ENCODE peak calls at places on chromosomes 7 and 10, in six cellular contexts. One of them, this sample, is unnamed.

GRCh38 chr7:99772565-99772964 is 11.4 kb downstream of the CYP3A4 start:
- DNase-seq in upper lobe of right lung: no peak
- DNase-seq in HL-60: no peak
- DNase-seq in fibroblast of the aortic adventitia: no peak
- DNase-seq in astrocyte of the spinal cord: no peak
- DNase-seq in MM.1S: no peak
- DNase-seq in this sample: no peak

GRCh38 chr7:153657182-153657800 is 394.9 kb upstream of the DPP6 start:
- DNase-seq in HL-60: no peak
- DNase-seq in fibroblast of the aortic adventitia: no peak
- DNase-seq in MM.1S: no peak
- DNase-seq in upper lobe of right lung: no peak
- DNase-seq in astrocyte of the spinal cord: no peak
- DNase-seq in this sample: no peak

GRCh38 chr7:25028370-25028971 is 48.5 kb upstream of the OSBPL3 start:
- DNase-seq in astrocyte of the spinal cord: peak; percentile 86
- DNase-seq in fibroblast of the aortic adventitia: peak; percentile 92
- DNase-seq in HL-60: no peak
- DNase-seq in MM.1S: no peak
- DNase-seq in upper lobe of right lung: no peak
- DNase-seq in this sample: no peak

GRCh38 chr7:5210751-5211338 is 20.8 kb downstream of the WIPI2 start:
- DNase-seq in astrocyte of the spinal cord: no peak
- DNase-seq in fibroblast of the aortic adventitia: no peak
- DNase-seq in HL-60: no peak
- DNase-seq in upper lobe of right lung: no peak
- DNase-seq in MM.1S: no peak
- DNase-seq in this sample: no peak

GRCh38 chr7:39603931-39604330 is 19.4 kb upstream of the RALA start:
- DNase-seq in fibroblast of the aortic adventitia: no peak
- DNase-seq in upper lobe of right lung: no peak
- DNase-seq in HL-60: no peak
- DNase-seq in astrocyte of the spinal cord: no peak
- DNase-seq in MM.1S: no peak
- DNase-seq in this sample: no peak

GRCh38 chr7:100562195-100563099 is 11.3 kb downstream of the SAP25 start:
- DNase-seq in fibroblast of the aortic adventitia: no peak
- DNase-seq in MM.1S: no peak
- DNase-seq in HL-60: no peak
- DNase-seq in astrocyte of the spinal cord: no peak
- DNase-seq in upper lobe of right lung: peak; percentile 63
- DNase-seq in this sample: no peak

GRCh38 chr10:111077715-111078504 is 1.1 kb downstream of the ADRA2A start:
- DNase-seq in astrocyte of the spinal cord: peak; percentile 9
- DNase-seq in MM.1S: no peak
- DNase-seq in fibroblast of the aortic adventitia: no peak
- DNase-seq in HL-60: peak; percentile 27
- DNase-seq in upper lobe of right lung: peak; percentile 71
- DNase-seq in this sample: no peak

GRCh38 chr7:32179567-32179966 is 109.4 kb upstream of the PDE1C start:
- DNase-seq in upper lobe of right lung: no peak
- DNase-seq in HL-60: no peak
- DNase-seq in fibroblast of the aortic adventitia: peak; percentile 70
- DNase-seq in MM.1S: no peak
- DNase-seq in astrocyte of the spinal cord: no peak
- DNase-seq in this sample: no peak

GRCh38 chr10:97311106-97311615 is 7.9 kb upstream of the FRAT1 start:
- DNase-seq in fibroblast of the aortic adventitia: no peak
- DNase-seq in MM.1S: no peak
- DNase-seq in HL-60: no peak
- DNase-seq in astrocyte of the spinal cord: no peak
- DNase-seq in upper lobe of right lung: no peak
- DNase-seq in this sample: no peak

GRCh38 chr7:8212638-8213037 is 49.3 kb downstream of the ICA1 start:
- DNase-seq in MM.1S: no peak
- DNase-seq in astrocyte of the spinal cord: no peak
- DNase-seq in upper lobe of right lung: no peak
- DNase-seq in fibroblast of the aortic adventitia: no peak
- DNase-seq in HL-60: no peak
- DNase-seq in this sample: no peak

GRCh38 chr7:48741545-48741944 is 182.8 kb upstream of the CDC14C start:
- DNase-seq in upper lobe of right lung: no peak
- DNase-seq in MM.1S: no peak
- DNase-seq in astrocyte of the spinal cord: no peak
- DNase-seq in fibroblast of the aortic adventitia: no peak
- DNase-seq in HL-60: peak; percentile 45
- DNase-seq in this sample: no peak

GRCh38 chr10:31604141-31604540 is 285.1 kb downstream of the ZEB1 start:
- DNase-seq in HL-60: no peak
- DNase-seq in fibroblast of the aortic adventitia: peak; percentile 59
- DNase-seq in astrocyte of the spinal cord: peak; percentile 17
- DNase-seq in upper lobe of right lung: no peak
- DNase-seq in MM.1S: no peak
- DNase-seq in this sample: no peak

GRCh38 chr10:126570631-126571170 is 99.8 kb downstream of the C10orf90 start:
- DNase-seq in HL-60: no peak
- DNase-seq in astrocyte of the spinal cord: peak; percentile 49
- DNase-seq in MM.1S: no peak
- DNase-seq in upper lobe of right lung: no peak
- DNase-seq in fibroblast of the aortic adventitia: peak; percentile 44
- DNase-seq in this sample: no peak

GRCh38 chr10:103042129-103042528 is 124.0 kb downstream of the CNNM2 start:
- DNase-seq in MM.1S: no peak
- DNase-seq in HL-60: no peak
- DNase-seq in fibroblast of the aortic adventitia: no peak
- DNase-seq in upper lobe of right lung: no peak
- DNase-seq in astrocyte of the spinal cord: no peak
- DNase-seq in this sample: no peak

GRCh38 chr10:103041391-103041790 is 123.3 kb downstream of the CNNM2 start:
- DNase-seq in astrocyte of the spinal cord: no peak
- DNase-seq in HL-60: no peak
- DNase-seq in upper lobe of right lung: no peak
- DNase-seq in fibroblast of the aortic adventitia: no peak
- DNase-seq in MM.1S: no peak
- DNase-seq in this sample: no peak

GRCh38 chr10:103040424-103040823 is 122.3 kb downstream of the CNNM2 start:
- DNase-seq in HL-60: no peak
- DNase-seq in fibroblast of the aortic adventitia: peak; percentile 60
- DNase-seq in astrocyte of the spinal cord: peak; percentile 63
- DNase-seq in MM.1S: no peak
- DNase-seq in upper lobe of right lung: no peak
- DNase-seq in this sample: no peak

GRCh38 chr10:103044942-103045489 is 126.9 kb downstream of the CNNM2 start:
- DNase-seq in MM.1S: no peak
- DNase-seq in astrocyte of the spinal cord: peak; percentile 58
- DNase-seq in fibroblast of the aortic adventitia: peak; percentile 82
- DNase-seq in HL-60: no peak
- DNase-seq in upper lobe of right lung: no peak
- DNase-seq in this sample: no peak

GRCh38 chr10:103042908-103043307 is 124.8 kb downstream of the CNNM2 start:
- DNase-seq in fibroblast of the aortic adventitia: no peak
- DNase-seq in HL-60: no peak
- DNase-seq in upper lobe of right lung: no peak
- DNase-seq in MM.1S: no peak
- DNase-seq in astrocyte of the spinal cord: no peak
- DNase-seq in this sample: no peak
- TF ChIP-seq CTCF in fibroblast of the aortic adventitia: no peak
- TF ChIP-seq CTCF in HL-60: no peak
- TF ChIP-seq CTCF in upper lobe of right lung: no peak
- TF ChIP-seq CTCF in MM.1S: no peak
- TF ChIP-seq CTCF in astrocyte of the spinal cord: no peak
- TF ChIP-seq CTCF in this sample: peak; percentile 3

DNA sequence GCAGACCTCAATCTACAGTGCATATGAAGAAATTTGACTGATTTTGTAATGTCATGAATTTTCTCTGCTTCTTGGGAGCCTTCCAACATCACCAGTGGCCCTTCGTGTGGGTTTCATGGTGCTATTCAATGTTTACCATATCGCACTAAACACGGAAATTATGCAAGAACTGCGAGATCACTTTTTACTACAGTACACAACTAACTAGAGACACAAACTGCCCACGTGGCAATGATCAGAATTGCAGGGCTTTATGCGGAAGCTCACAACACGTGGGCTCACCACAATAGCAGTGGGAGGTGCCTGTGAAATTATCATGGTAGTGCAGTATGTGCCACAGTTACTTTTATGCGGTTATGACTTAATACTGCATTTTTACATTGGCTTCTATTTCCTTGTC is 449.7 kb upstream of the KLF6 start:
- DNase-seq in upper lobe of right lung: no peak
- DNase-seq in MM.1S: no peak
- DNase-seq in astrocyte of the spinal cord: no peak
- DNase-seq in HL-60: peak; percentile 77
- DNase-seq in fibroblast of the aortic adventitia: no peak
- DNase-seq in this sample: no peak
- TF ChIP-seq CTCF in upper lobe of right lung: peak; percentile 15
- TF ChIP-seq CTCF in MM.1S: no peak
- TF ChIP-seq CTCF in astrocyte of the spinal cord: no peak
- TF ChIP-seq CTCF in HL-60: peak; percentile 9
- TF ChIP-seq CTCF in fibroblast of the aortic adventitia: no peak
- TF ChIP-seq CTCF in this sample: no peak

GRCh38 chr10:49115796-49116508 is 630 bp upstream of the VSTM4 start:
- DNase-seq in astrocyte of the spinal cord: no peak
- DNase-seq in upper lobe of right lung: no peak
- DNase-seq in fibroblast of the aortic adventitia: no peak
- DNase-seq in MM.1S: no peak
- DNase-seq in HL-60: no peak
- DNase-seq in this sample: no peak

GRCh38 chr10:49114718-49115014 is 656 bp downstream of the VSTM4 start:
- DNase-seq in upper lobe of right lung: no peak
- DNase-seq in MM.1S: no peak
- DNase-seq in HL-60: no peak
- DNase-seq in fibroblast of the aortic adventitia: no peak
- DNase-seq in astrocyte of the spinal cord: no peak
- DNase-seq in this sample: no peak

GRCh38 chr10:49116509-49117365 is 1.4 kb upstream of the VSTM4 start:
- DNase-seq in MM.1S: no peak
- DNase-seq in fibroblast of the aortic adventitia: no peak
- DNase-seq in upper lobe of right lung: no peak
- DNase-seq in astrocyte of the spinal cord: no peak
- DNase-seq in HL-60: no peak
- DNase-seq in this sample: no peak

GRCh38 chr10:49113741-49114141 is 1.6 kb downstream of the VSTM4 start:
- DNase-seq in HL-60: no peak
- DNase-seq in MM.1S: no peak
- DNase-seq in fibroblast of the aortic adventitia: no peak
- DNase-seq in upper lobe of right lung: peak; percentile 46
- DNase-seq in astrocyte of the spinal cord: no peak
- DNase-seq in this sample: no peak

DNA sequence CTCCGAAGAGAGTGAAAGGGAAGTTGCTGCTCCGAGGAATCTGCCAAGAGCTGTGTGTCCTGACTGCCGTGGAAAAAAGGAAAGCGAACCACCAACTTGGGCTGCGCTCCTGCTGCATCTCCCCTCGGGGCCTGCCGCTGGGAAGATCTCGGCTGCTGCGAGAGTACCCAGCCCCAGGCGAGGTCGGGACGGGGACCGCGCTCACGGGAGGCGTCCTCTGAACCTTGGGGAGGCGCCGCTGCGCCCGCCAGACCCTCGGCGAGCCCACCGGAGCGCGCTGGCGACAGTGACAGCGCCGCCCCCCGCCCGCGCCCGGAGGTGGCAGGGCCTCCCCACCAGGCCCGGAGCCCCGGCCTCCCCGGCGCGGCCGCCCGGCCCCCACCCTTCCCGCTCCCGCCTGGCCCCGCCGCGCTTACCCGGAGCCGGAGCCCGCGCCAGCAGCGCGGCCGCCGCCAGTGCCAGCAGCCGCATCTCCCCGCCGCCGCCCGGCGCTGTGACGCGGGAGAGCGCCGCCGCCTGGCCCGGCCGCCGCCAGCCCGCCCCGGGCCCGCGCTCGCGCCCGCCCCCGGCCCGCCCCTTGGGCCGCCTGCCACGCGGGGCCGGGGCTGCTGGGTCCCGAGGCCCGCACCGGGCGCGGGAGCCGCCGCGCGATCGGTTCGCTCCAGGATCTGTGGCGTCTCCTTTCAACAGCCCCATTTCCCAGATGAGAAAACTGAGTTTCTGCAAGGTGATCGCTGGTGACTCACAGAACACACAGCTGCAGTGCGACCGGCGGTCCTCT is at the start of gene VSTM4:
- DNase-seq in HL-60: no peak
- DNase-seq in upper lobe of right lung: peak; percentile 74
- DNase-seq in fibroblast of the aortic adventitia: peak; percentile 61
- DNase-seq in astrocyte of the spinal cord: peak; percentile 55
- DNase-seq in MM.1S: no peak
- DNase-seq in this sample: no peak
- TF ChIP-seq CTCF in HL-60: no peak
- TF ChIP-seq CTCF in upper lobe of right lung: no peak
- TF ChIP-seq CTCF in fibroblast of the aortic adventitia: no peak
- TF ChIP-seq CTCF in astrocyte of the spinal cord: no peak
- TF ChIP-seq CTCF in MM.1S: no peak
- TF ChIP-seq CTCF in this sample: no peak

GRCh38 chr7:135710417-135711138 is 17.4 kb downstream of the SLC13A4 start:
- DNase-seq in upper lobe of right lung: no peak
- DNase-seq in HL-60: no peak
- DNase-seq in astrocyte of the spinal cord: no peak
- DNase-seq in fibroblast of the aortic adventitia: no peak
- DNase-seq in MM.1S: no peak
- DNase-seq in this sample: no peak
- TF ChIP-seq CTCF in upper lobe of right lung: peak; percentile 63
- TF ChIP-seq CTCF in HL-60: peak; percentile 61
- TF ChIP-seq CTCF in astrocyte of the spinal cord: peak; percentile 57
- TF ChIP-seq CTCF in fibroblast of the aortic adventitia: peak; percentile 61
- TF ChIP-seq CTCF in MM.1S: peak; percentile 38
- TF ChIP-seq CTCF in this sample: peak; percentile 34

GRCh38 chr10:119538632-119539358 is 3.7 kb downstream of the RGS10 start:
- DNase-seq in HL-60: no peak
- DNase-seq in astrocyte of the spinal cord: no peak
- DNase-seq in MM.1S: no peak
- DNase-seq in fibroblast of the aortic adventitia: no peak
- DNase-seq in upper lobe of right lung: no peak
- DNase-seq in this sample: no peak
- TF ChIP-seq CTCF in HL-60: no peak
- TF ChIP-seq CTCF in astrocyte of the spinal cord: no peak
- TF ChIP-seq CTCF in MM.1S: no peak
- TF ChIP-seq CTCF in fibroblast of the aortic adventitia: no peak
- TF ChIP-seq CTCF in upper lobe of right lung: no peak
- TF ChIP-seq CTCF in this sample: no peak

GRCh38 chr7:66013938-66014337 is 31.9 kb upstream of the GUSB start:
- DNase-seq in fibroblast of the aortic adventitia: peak; percentile 65
- DNase-seq in HL-60: peak; percentile 37
- DNase-seq in MM.1S: no peak
- DNase-seq in astrocyte of the spinal cord: peak; percentile 56
- DNase-seq in upper lobe of right lung: peak; percentile 68
- DNase-seq in this sample: no peak
- TF ChIP-seq CTCF in fibroblast of the aortic adventitia: peak; percentile 68
- TF ChIP-seq CTCF in HL-60: no peak
- TF ChIP-seq CTCF in MM.1S: no peak
- TF ChIP-seq CTCF in astrocyte of the spinal cord: peak; percentile 70
- TF ChIP-seq CTCF in upper lobe of right lung: peak; percentile 43
- TF ChIP-seq CTCF in this sample: peak; percentile 30

This sample was measured in D721Med.